ENCODE peak calls at places on chromosomes 2 and 18, in eight cellular contexts. G is OCI-M1; D is pancreas; Y is nephron progenitor cell; N is CD8-positive, alpha-beta memory T cell; W is Daoy; M is cardiac septum; P is mesenteric fat pad. L is an unnamed sample.

GRCh38 chr2:6667326-6667725 is 198.4 kb downstream of the CMPK2 start:
- DNase-seq in G (no peak), D (no peak), M (no peak), P (no peak), Y (no peak), N (no peak), W (no peak), L (no peak)

GRCh38 chr18:69838620-69839411 is 108.9 kb downstream of the CD226 start:
- DNase-seq in G (peak), N (no peak), P (no peak), Y (peak), W (peak), M (no peak), D (no peak), L (no peak)

GRCh38 chr2:160490760-160491367 is 2.7 kb downstream of the RBMS1 start:
- DNase-seq in N (no peak), D (no peak), W (no peak), Y (no peak), M (no peak), G (no peak), P (no peak), L (no peak)

GRCh38 chr2:225177098-225177497 is 134.8 kb upstream of the DOCK10 start:
- DNase-seq in W (peak), D (no peak), Y (no peak), M (no peak), P (no peak), G (no peak), N (no peak), L (no peak)

GRCh38 chr2:108776475-108776874 is 10.1 kb upstream of the CCDC138 start:
- DNase-seq in D (no peak), N (no peak), Y (no peak), G (no peak), W (no peak), M (no peak), P (no peak), L (no peak)

GRCh38 chr2:19819097-19820065 is 82.4 kb downstream of the TTC32 start:
- DNase-seq in D (no peak), N (no peak), Y (no peak), M (no peak), P (no peak), G (no peak), W (peak), L (no peak)

GRCh38 chr2:58449286-58450010 is 208.3 kb upstream of the FANCL start:
- DNase-seq in G (peak), M (no peak), N (no peak), P (no peak), D (no peak), W (peak), Y (no peak), L (no peak)

GRCh38 chr2:196516541-196516940 is 123.0 kb upstream of the CCDC150 start:
- DNase-seq in P (no peak), W (peak), M (no peak), Y (no peak), D (no peak), N (no peak), G (no peak), L (no peak)

GRCh38 chr2:98608962-98609604 is 694 bp downstream of the UNC50 start:
- DNase-seq in G (peak), Y (peak), P (no peak), N (no peak), W (peak), D (no peak), M (no peak), L (no peak)

GRCh38 chr2:27799646-27800010 is 28.1 kb downstream of the MRPL33 start:
- DNase-seq in W (no peak), Y (no peak), P (no peak), N (no peak), G (no peak), D (no peak), M (no peak), L (no peak)

GRCh38 chr2:147782521-147782920 is 62.3 kb upstream of the ACVR2A start:
- DNase-seq in W (no peak), N (no peak), D (no peak), P (no peak), M (no peak), G (peak), Y (no peak), L (no peak)

GRCh38 chr2:174014699-174015070 is 49.5 kb upstream of the SP3 start:
- DNase-seq in N (no peak), G (no peak), W (no peak), D (no peak), M (no peak), Y (no peak), P (no peak), L (peak)

GRCh38 chr2:23478933-23479683 is 94.1 kb downstream of the KLHL29 start:
- DNase-seq in D (no peak), N (no peak), G (no peak), W (no peak), Y (no peak), M (no peak), P (peak), L (no peak)

GRCh38 chr2:104033399-104033798 is 820.5 kb upstream of the POU3F3 start:
- DNase-seq in G (peak), W (no peak), P (no peak), M (no peak), N (no peak), Y (no peak), D (no peak), L (no peak)

GRCh38 chr2:20225294-20226151 is 593 bp upstream of the SDC1 start:
- DNase-seq in P (peak), W (peak), M (peak), N (no peak), G (peak), D (peak), Y (no peak), L (peak)

GRCh38 chr2:231360881-231361294 is 34.6 kb upstream of the B3GNT7 start:
- DNase-seq in N (no peak), P (peak), Y (no peak), W (no peak), G (no peak), M (no peak), D (no peak), L (peak)

GRCh38 chr2:174052639-174052976 is 87.4 kb upstream of the SP3 start:
- DNase-seq in W (no peak), N (no peak), P (no peak), Y (no peak), D (no peak), M (no peak), G (no peak), L (no peak)

GRCh38 chr18:13610517-13610916 is 115.8 kb downstream of the FAM210A start:
- DNase-seq in Y (no peak), M (no peak), G (no peak), N (no peak), P (no peak), W (no peak), D (no peak), L (peak)

GRCh38 chr2:240465765-240466578 is 30.5 kb downstream of the GPC1 start:
- DNase-seq in Y (peak), D (no peak), M (peak), W (peak), P (peak), G (no peak), N (peak), L (peak)

GRCh38 chr18:46289931-46290330 is 185.7 kb downstream of the HAUS1 start:
- DNase-seq in W (no peak), Y (no peak), G (no peak), M (no peak), P (peak), N (no peak), D (no peak), L (no peak)

GRCh38 chr2:54060000-54060399 is 55.4 kb upstream of the ACYP2 start:
- DNase-seq in M (no peak), G (no peak), Y (no peak), N (no peak), D (no peak), P (no peak), W (no peak), L (no peak)

GRCh38 chr2:101330253-101330921 is 21.9 kb upstream of the RNF149 start:
- DNase-seq in D (peak), W (no peak), P (no peak), Y (peak), G (no peak), M (no peak), N (no peak), L (no peak)